ENCODE peak calls at places on chromosomes 3 and 15, in four cellular contexts. N is activated CD4-positive, alpha-beta memory T cell treated with anti-CD3 and anti-CD28 coated beads for 36 hours; R is stimulated activated CD4-positive, alpha-beta T cell treated with anti-CD3 and anti-CD28 coated beads, Interleukin-4, amount 100 ng/mL, for 1 hour; X is GM10248. A is an unnamed sample.

GRCh38 chr15:57098896-57099295 is 180.5 kb downstream of the TCF12 start:
- DNase-seq in R (no peak), X (no peak), N (no peak), A (no peak)

GRCh38 chr3:2765002-2765579 is 345.1 kb downstream of the IL5RA start:
- DNase-seq in R (no peak), X (no peak), N (no peak), A (no peak)

GRCh38 chr3:130384547-130384946 is 39.1 kb downstream of the COL6A5 start:
- DNase-seq in X (no peak), N (no peak), R (no peak), A (no peak)

GRCh38 chr3:71930056-71930991 is 145.4 kb upstream of the PROK2 start:
- DNase-seq in R (peak; percentile 2), X (peak; percentile 58), N (peak; percentile 29), A (no peak)

GRCh38 chr3:138348950-138349739 is 766 bp downstream of the MRAS start:
- DNase-seq in R (no peak), X (no peak), N (no peak), A (no peak)

GRCh38 chr15:95325763-95326688 is 1004.5 kb upstream of the NR2F2 start:
- DNase-seq in X (no peak), R (no peak), N (no peak), A (no peak)

GRCh38 chr3:52054689-52055511 is 1.5 kb downstream of the DUSP7 start:
- DNase-seq in R (peak; percentile 13), N (peak; percentile 39), X (no peak), A (no peak)

GRCh38 chr15:96409231-96410138 is 79.0 kb downstream of the NR2F2 start:
- DNase-seq in R (no peak), N (no peak), X (no peak), A (no peak)

GRCh38 chr3:69735893-69736292 is 3.4 kb upstream of the MITF start:
- DNase-seq in X (no peak), R (no peak), N (no peak), A (no peak)

GRCh38 chr3:150222646-150223045 is 185.5 kb upstream of the TSC22D2 start:
- DNase-seq in X (no peak), R (no peak), N (no peak), A (no peak)

GRCh38 chr3:124963755-124964154 is 29.2 kb upstream of the MUC13 start:
- DNase-seq in R (no peak), X (no peak), N (no peak), A (no peak)

GRCh38 chr3:143775401-143775970 is 72.8 kb downstream of the SLC9A9 start:
- DNase-seq in R (no peak), N (no peak), X (peak; percentile 61), A (no peak)

GRCh38 chr3:193095366-193095765 is 145.7 kb upstream of the PLAAT1 start:
- DNase-seq in N (no peak), R (no peak), X (no peak), A (no peak)

GRCh38 chr15:74242296-74242929 is 6.3 kb downstream of the CCDC33 start:
- DNase-seq in N (no peak), X (no peak), R (no peak), A (no peak)

GRCh38 chr3:194431553-194431952 is 32.5 kb upstream of the GP5 start:
- DNase-seq in R (no peak), X (no peak), N (no peak), A (no peak)

GRCh38 chr3:110495201-110495927 is 576.3 kb upstream of the NECTIN3 start:
- DNase-seq in N (no peak), R (no peak), X (no peak), A (no peak)

GRCh38 chr3:54120657-54121403 is 1.5 kb upstream of the CACNA2D3 start:
- DNase-seq in R (no peak), N (no peak), X (peak; percentile 50), A (no peak)

GRCh38 chr3:125143982-125144652 is 68.4 kb downstream of the SLC12A8 start:
- DNase-seq in R (no peak), X (no peak), N (no peak), A (no peak)

GRCh38 chr15:68372291-68372811 is 59.6 kb downstream of the ITGA11 start:
- DNase-seq in X (no peak), R (no peak), N (no peak), A (no peak)

GRCh38 chr15:67085237-67085817 is 19.9 kb downstream of the SMAD3 start:
- DNase-seq in X (no peak), R (peak; percentile 51), N (peak; percentile 84), A (peak; percentile 49)

GRCh38 chr15:26200427-26200826 is 337.3 kb upstream of the ATP10A start:
- DNase-seq in X (no peak), R (no peak), N (no peak), A (no peak)

GRCh38 chr3:150412599-150413069 is 4.5 kb downstream of the TSC22D2 start:
- DNase-seq in X (peak; percentile 15), N (peak; percentile 28), R (no peak), A (no peak)

GRCh38 chr3:160612386-160613115 is 47.2 kb upstream of the KPNA4 start:
- DNase-seq in R (no peak), N (no peak), X (no peak), A (no peak)

GRCh38 chr15:74027688-74028087 is 33.2 kb downstream of the PML start:
- DNase-seq in R (no peak), N (no peak), X (no peak), A (no peak)

GRCh38 chr3:197501496-197501878 is 54.3 kb downstream of the BDH1 start:
- DNase-seq in N (no peak), R (no peak), X (no peak), A (no peak)

GRCh38 chr3:78165876-78166275 is 1126.0 kb downstream of the ROBO2 start:
- DNase-seq in X (no peak), R (no peak), N (no peak), A (no peak)

GRCh38 chr3:99627062-99627826 is 11.2 kb upstream of the COL8A1 start:
- DNase-seq in R (no peak), N (no peak), X (no peak), A (no peak)

GRCh38 chr15:82554351-82554750 is 14.1 kb upstream of the RPS17 start:
- DNase-seq in R (no peak), X (no peak), N (no peak), A (no peak)

A was measured in activated T-cell treated with anti-CD3 and anti-CD28 coated beads for 48 hours.